ENCODE peak calls at places on chromosomes 4 and X, in six cellular contexts. One of them, this sample, is unnamed.

GRCh38 chr4:26368685-26369084 is 47.9 kb downstream of the RBPJ start:
- DNase-seq in tibial artery: no peak
- DNase-seq in suprapubic skin: no peak
- DNase-seq in bronchial epithelial cell: no peak
- DNase-seq in SJSA1: no peak
- DNase-seq in body of pancreas: no peak
- DNase-seq in this sample: no peak

GRCh38 chr4:10095296-10095991 is 21.2 kb downstream of the WDR1 start:
- DNase-seq in SJSA1: no peak
- DNase-seq in bronchial epithelial cell: no peak
- DNase-seq in tibial artery: no peak
- DNase-seq in suprapubic skin: no peak
- DNase-seq in body of pancreas: no peak
- DNase-seq in this sample: no peak

GRCh38 chr4:112119358-112119783 is 25.9 kb upstream of the FAM241A start:
- DNase-seq in SJSA1: no peak
- DNase-seq in bronchial epithelial cell: no peak
- DNase-seq in suprapubic skin: no peak
- DNase-seq in tibial artery: no peak
- DNase-seq in body of pancreas: no peak
- DNase-seq in this sample: no peak

GRCh38 chr4:10033191-10033881 is 12.0 kb upstream of the SLC2A9 start:
- DNase-seq in tibial artery: peak
- DNase-seq in body of pancreas: no peak
- DNase-seq in SJSA1: no peak
- DNase-seq in suprapubic skin: peak
- DNase-seq in bronchial epithelial cell: peak
- DNase-seq in this sample: no peak

GRCh38 chr4:153931804-153932203 is 142.9 kb upstream of the SFRP2 start:
- DNase-seq in SJSA1: no peak
- DNase-seq in bronchial epithelial cell: peak
- DNase-seq in suprapubic skin: no peak
- DNase-seq in tibial artery: no peak
- DNase-seq in body of pancreas: no peak
- DNase-seq in this sample: no peak

GRCh38 chr4:20422398-20422797 is 170.7 kb downstream of the SLIT2 start:
- DNase-seq in suprapubic skin: no peak
- DNase-seq in SJSA1: peak
- DNase-seq in bronchial epithelial cell: peak
- DNase-seq in tibial artery: no peak
- DNase-seq in body of pancreas: peak
- DNase-seq in this sample: no peak

GRCh38 chr4:87049508-87049907 is 114.7 kb downstream of the AFF1 start:
- DNase-seq in SJSA1: no peak
- DNase-seq in tibial artery: no peak
- DNase-seq in bronchial epithelial cell: no peak
- DNase-seq in body of pancreas: no peak
- DNase-seq in suprapubic skin: no peak
- DNase-seq in this sample: no peak

GRCh38 chr4:48295116-48295515 is 25.5 kb upstream of the TEC start:
- DNase-seq in SJSA1: no peak
- DNase-seq in body of pancreas: no peak
- DNase-seq in suprapubic skin: no peak
- DNase-seq in tibial artery: no peak
- DNase-seq in bronchial epithelial cell: no peak
- DNase-seq in this sample: no peak

GRCh38 chrX:46547857-46548256 is 2.6 kb upstream of the ZNF674 start:
- DNase-seq in tibial artery: no peak
- DNase-seq in suprapubic skin: no peak
- DNase-seq in SJSA1: peak
- DNase-seq in bronchial epithelial cell: peak
- DNase-seq in body of pancreas: no peak
- DNase-seq in this sample: no peak

GRCh38 chr4:37830640-37831039 is 4.2 kb downstream of the PGM2 start:
- DNase-seq in suprapubic skin: no peak
- DNase-seq in tibial artery: no peak
- DNase-seq in SJSA1: no peak
- DNase-seq in body of pancreas: no peak
- DNase-seq in bronchial epithelial cell: peak
- DNase-seq in this sample: no peak

GRCh38 chr4:128558896-128559669 is 250.4 kb upstream of the JADE1 start:
- DNase-seq in tibial artery: no peak
- DNase-seq in SJSA1: no peak
- DNase-seq in bronchial epithelial cell: no peak
- DNase-seq in body of pancreas: no peak
- DNase-seq in suprapubic skin: no peak
- DNase-seq in this sample: no peak

GRCh38 chr4:84750260-84750955 is 167.5 kb downstream of the CDS1 start:
- DNase-seq in body of pancreas: peak
- DNase-seq in tibial artery: no peak
- DNase-seq in suprapubic skin: no peak
- DNase-seq in SJSA1: no peak
- DNase-seq in bronchial epithelial cell: peak
- DNase-seq in this sample: no peak

GRCh38 chrX:7346021-7346420 is 198.1 kb upstream of the PUDP start:
- DNase-seq in body of pancreas: no peak
- DNase-seq in bronchial epithelial cell: no peak
- DNase-seq in tibial artery: no peak
- DNase-seq in SJSA1: no peak
- DNase-seq in suprapubic skin: no peak
- DNase-seq in this sample: no peak

GRCh38 chr4:54276633-54277426 is 47.7 kb downstream of the PDGFRA start:
- DNase-seq in body of pancreas: no peak
- DNase-seq in suprapubic skin: no peak
- DNase-seq in bronchial epithelial cell: peak
- DNase-seq in tibial artery: no peak
- DNase-seq in SJSA1: no peak
- DNase-seq in this sample: no peak

GRCh38 chr4:88366460-88366859 is 12.2 kb upstream of the HERC6 start:
- DNase-seq in bronchial epithelial cell: no peak
- DNase-seq in SJSA1: no peak
- DNase-seq in tibial artery: no peak
- DNase-seq in suprapubic skin: no peak
- DNase-seq in body of pancreas: no peak
- DNase-seq in this sample: no peak

GRCh38 chr4:81504685-81505598 is 33.2 kb upstream of the RASGEF1B start:
- DNase-seq in suprapubic skin: peak
- DNase-seq in bronchial epithelial cell: no peak
- DNase-seq in tibial artery: peak
- DNase-seq in body of pancreas: peak
- DNase-seq in SJSA1: no peak
- DNase-seq in this sample: peak

GRCh38 chrX:3175659-3176438 is 134.6 kb downstream of the ARSF start:
- DNase-seq in tibial artery: no peak
- DNase-seq in suprapubic skin: no peak
- DNase-seq in body of pancreas: no peak
- DNase-seq in SJSA1: no peak
- DNase-seq in bronchial epithelial cell: peak
- DNase-seq in this sample: no peak

GRCh38 chr4:15006416-15007024 is 4.2 kb downstream of the CPEB2 start:
- DNase-seq in suprapubic skin: no peak
- DNase-seq in SJSA1: no peak
- DNase-seq in tibial artery: no peak
- DNase-seq in body of pancreas: no peak
- DNase-seq in bronchial epithelial cell: peak
- DNase-seq in this sample: no peak

GRCh38 chr4:99235955-99236354 is 16.9 kb upstream of the ADH6 start:
- DNase-seq in tibial artery: no peak
- DNase-seq in bronchial epithelial cell: no peak
- DNase-seq in suprapubic skin: no peak
- DNase-seq in body of pancreas: no peak
- DNase-seq in SJSA1: no peak
- DNase-seq in this sample: no peak

GRCh38 chr4:24975505-24975904 is 55.2 kb downstream of the LGI2 start:
- DNase-seq in body of pancreas: no peak
- DNase-seq in tibial artery: peak
- DNase-seq in SJSA1: no peak
- DNase-seq in bronchial epithelial cell: no peak
- DNase-seq in suprapubic skin: no peak
- DNase-seq in this sample: no peak

GRCh38 chr4:13766722-13767495 is 139.4 kb upstream of the BOD1L1 start:
- DNase-seq in bronchial epithelial cell: no peak
- DNase-seq in tibial artery: no peak
- DNase-seq in SJSA1: no peak
- DNase-seq in suprapubic skin: no peak
- DNase-seq in body of pancreas: no peak
- DNase-seq in this sample: no peak

GRCh38 chrX:23228454-23228853 is 106.2 kb upstream of the PTCHD1 start:
- DNase-seq in body of pancreas: no peak
- DNase-seq in tibial artery: no peak
- DNase-seq in suprapubic skin: no peak
- DNase-seq in SJSA1: no peak
- DNase-seq in bronchial epithelial cell: no peak
- DNase-seq in this sample: no peak

GRCh38 chrX:9144643-9145290 is 110.8 kb upstream of the FAM9B start:
- DNase-seq in suprapubic skin: no peak
- DNase-seq in bronchial epithelial cell: no peak
- DNase-seq in body of pancreas: no peak
- DNase-seq in SJSA1: no peak
- DNase-seq in tibial artery: no peak
- DNase-seq in this sample: no peak

GRCh38 chr4:138673053-138673452 is 342.5 kb upstream of the NOCT start:
- DNase-seq in bronchial epithelial cell: no peak
- DNase-seq in suprapubic skin: no peak
- DNase-seq in SJSA1: no peak
- DNase-seq in tibial artery: no peak
- DNase-seq in body of pancreas: no peak
- DNase-seq in this sample: no peak

GRCh38 chrX:125005863-125006262 is 313.8 kb upstream of the TEX13C start:
- DNase-seq in body of pancreas: no peak
- DNase-seq in SJSA1: no peak
- DNase-seq in tibial artery: no peak
- DNase-seq in suprapubic skin: no peak
- DNase-seq in bronchial epithelial cell: no peak
- DNase-seq in this sample: no peak

GRCh38 chrX:19554786-19555185 is 39.5 kb upstream of the MAP3K15 start:
- DNase-seq in body of pancreas: no peak
- DNase-seq in bronchial epithelial cell: peak
- DNase-seq in suprapubic skin: no peak
- DNase-seq in SJSA1: no peak
- DNase-seq in tibial artery: no peak
- DNase-seq in this sample: no peak

GRCh38 chr4:158903079-158903456 is 134.2 kb downstream of the FNIP2 start:
- DNase-seq in SJSA1: no peak
- DNase-seq in suprapubic skin: no peak
- DNase-seq in body of pancreas: no peak
- DNase-seq in bronchial epithelial cell: no peak
- DNase-seq in tibial artery: no peak
- DNase-seq in this sample: no peak

DNA sequence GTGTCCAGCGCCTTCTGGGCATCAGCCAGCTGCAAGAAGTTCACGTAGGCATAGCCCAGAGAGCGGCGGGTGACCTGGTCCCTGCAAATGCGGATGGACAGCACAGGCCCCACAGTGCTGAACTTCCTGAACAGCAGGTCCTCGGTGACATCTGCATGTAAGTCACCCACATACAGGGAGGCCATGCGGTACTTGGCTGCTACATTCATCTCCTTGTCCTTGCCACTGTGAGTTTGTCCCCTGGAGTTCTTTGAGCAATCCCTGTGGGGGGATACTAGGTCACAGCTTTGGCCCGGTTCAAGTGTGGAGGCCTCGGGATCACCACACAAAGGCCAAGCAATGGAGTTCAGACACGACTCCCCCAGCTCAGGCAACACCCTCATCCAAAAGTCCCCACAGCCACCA is 776 bp downstream of the PABPC4L start:
- DNase-seq in suprapubic skin: peak
- DNase-seq in tibial artery: no peak
- DNase-seq in SJSA1: no peak
- DNase-seq in body of pancreas: no peak
- DNase-seq in bronchial epithelial cell: no peak
- DNase-seq in this sample: no peak
- H3K4me3 ChIP-seq in suprapubic skin: peak
- H3K4me3 ChIP-seq in tibial artery: peak
- H3K4me3 ChIP-seq in SJSA1: no peak
- H3K4me3 ChIP-seq in body of pancreas: peak
- H3K4me3 ChIP-seq in bronchial epithelial cell: no peak
- H3K4me3 ChIP-seq in this sample: peak

GRCh38 chr4:174216935-174217272 is 66.6 kb downstream of the FBXO8 start:
- DNase-seq in bronchial epithelial cell: no peak
- DNase-seq in tibial artery: no peak
- DNase-seq in body of pancreas: no peak
- DNase-seq in suprapubic skin: no peak
- DNase-seq in SJSA1: no peak
- DNase-seq in this sample: no peak
- H3K4me3 ChIP-seq in bronchial epithelial cell: no peak
- H3K4me3 ChIP-seq in tibial artery: peak
- H3K4me3 ChIP-seq in body of pancreas: no peak
- H3K4me3 ChIP-seq in suprapubic skin: peak
- H3K4me3 ChIP-seq in SJSA1: no peak
- H3K4me3 ChIP-seq in this sample: peak

GRCh38 chr4:57233391-57233790 is 123.2 kb upstream of the IGFBP7 start:
- DNase-seq in suprapubic skin: no peak
- DNase-seq in tibial artery: no peak
- DNase-seq in bronchial epithelial cell: peak
- DNase-seq in SJSA1: no peak
- DNase-seq in body of pancreas: no peak
- DNase-seq in this sample: no peak
- H3K4me3 ChIP-seq in suprapubic skin: no peak
- H3K4me3 ChIP-seq in tibial artery: no peak
- H3K4me3 ChIP-seq in bronchial epithelial cell: no peak
- H3K4me3 ChIP-seq in SJSA1: no peak
- H3K4me3 ChIP-seq in body of pancreas: no peak
- H3K4me3 ChIP-seq in this sample: no peak

DNA sequence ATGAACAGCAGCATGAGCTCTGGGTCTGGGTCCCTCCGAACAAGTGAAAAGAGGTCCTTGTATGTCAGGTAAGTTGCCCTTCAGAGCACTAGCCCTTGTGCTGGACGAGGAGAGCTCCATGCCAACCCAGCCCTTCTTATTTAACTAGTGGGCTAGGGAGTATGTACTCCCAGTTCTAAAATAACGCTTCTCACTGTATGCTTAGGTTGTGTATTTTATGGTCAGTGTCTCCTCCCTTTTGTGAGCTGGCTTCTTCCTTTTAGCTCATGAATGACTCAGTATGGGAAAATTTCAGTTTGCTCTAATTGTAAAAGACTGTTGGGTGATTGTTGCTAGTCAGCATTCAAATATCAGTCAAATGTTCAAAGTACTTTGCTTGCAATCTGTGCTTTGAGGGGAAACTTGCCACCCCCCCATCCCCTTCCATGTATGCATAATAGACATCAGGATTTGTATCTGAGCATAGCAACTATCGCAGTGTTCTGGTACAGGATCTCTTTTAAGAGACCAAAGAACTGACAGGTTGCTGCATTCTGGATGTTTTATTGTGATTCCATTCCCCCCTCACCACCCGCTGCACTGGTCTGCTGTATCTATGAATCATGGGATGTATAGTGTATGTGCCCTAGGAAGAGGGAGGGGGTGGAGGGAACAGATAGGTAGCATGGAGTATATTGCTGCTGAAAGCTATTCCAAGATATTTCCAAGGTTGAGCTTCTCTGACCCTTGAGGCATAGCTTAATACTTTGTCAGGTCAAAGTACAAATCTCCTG is 34.7 kb downstream of the DLG3 start:
- DNase-seq in tibial artery: no peak
- DNase-seq in suprapubic skin: no peak
- DNase-seq in body of pancreas: no peak
- DNase-seq in SJSA1: peak
- DNase-seq in bronchial epithelial cell: peak
- DNase-seq in this sample: no peak
- H3K4me3 ChIP-seq in tibial artery: no peak
- H3K4me3 ChIP-seq in suprapubic skin: no peak
- H3K4me3 ChIP-seq in body of pancreas: no peak
- H3K4me3 ChIP-seq in SJSA1: no peak
- H3K4me3 ChIP-seq in bronchial epithelial cell: no peak
- H3K4me3 ChIP-seq in this sample: no peak

This sample was measured in esophagus squamous epithelium.